ENCODE peak calls at places on chromosomes 2 and 18, in four cellular contexts. Q, T, I and Y are unnamed samples.

GRCh38 chr2:32011566-32011960 is 755 bp upstream of the MEMO1 start:
- DNase-seq in Q (no peak), T (no peak), I (no peak), Y (peak)

GRCh38 chr2:6784299-6784698 is 81.4 kb downstream of the CMPK2 start:
- DNase-seq in I (no peak), T (no peak), Q (no peak), Y (no peak)

GRCh38 chr2:150332378-150332777 is 155.1 kb downstream of the RND3 start:
- DNase-seq in T (no peak), I (no peak), Q (no peak), Y (no peak)

GRCh38 chr18:3603460-3604259 is 153.7 kb downstream of the TGIF1 start:
- DNase-seq in T (no peak), Q (peak), I (no peak), Y (peak)

GRCh38 chr2:25161055-25161781 is 7.2 kb downstream of the POMC start:
- DNase-seq in Q (peak), I (peak), T (peak), Y (no peak)

GRCh38 chr2:141055526-141055925 is 1075.3 kb downstream of the LRP1B start:
- DNase-seq in I (no peak), T (no peak), Q (peak), Y (no peak)

GRCh38 chr2:164655750-164656149 is 34.5 kb upstream of the GRB14 start:
- DNase-seq in Q (no peak), I (no peak), T (no peak), Y (no peak)

GRCh38 chr2:45005261-45006002 is 3.8 kb downstream of the SIX2 start:
- DNase-seq in T (no peak), I (no peak), Q (no peak), Y (no peak)

GRCh38 chr18:8491516-8491915 is 117.7 kb upstream of the RAB12 start:
- DNase-seq in T (no peak), I (no peak), Q (no peak), Y (no peak)

GRCh38 chr2:215052404-215052803 is 86.0 kb downstream of the ABCA12 start:
- DNase-seq in T (no peak), I (no peak), Q (no peak), Y (no peak)
- H3K27ac ChIP-seq in T (no peak), I (no peak), Q (no peak), Y (no peak)

GRCh38 chr18:47284691-47285370 is 33.4 kb upstream of the SKOR2 start:
- DNase-seq in T (no peak), I (no peak), Q (no peak), Y (no peak)

GRCh38 chr18:47283476-47283875 is 32.0 kb upstream of the SKOR2 start:
- DNase-seq in I (no peak), T (no peak), Q (peak), Y (peak)

GRCh38 chr18:47285456-47285855 is 34.0 kb upstream of the SKOR2 start:
- DNase-seq in Q (no peak), T (no peak), I (no peak), Y (no peak)

GRCh38 chr18:47280121-47280520 is 28.7 kb upstream of the SKOR2 start:
- DNase-seq in Q (no peak), I (no peak), T (no peak), Y (no peak)
- H3K27ac ChIP-seq in Q (no peak), I (no peak), T (no peak), Y (no peak)

GRCh38 chr18:55706893-55707292 is 118.9 kb upstream of the TCF4 start:
- DNase-seq in T (no peak), I (no peak), Q (peak), Y (no peak)
- H3K27ac ChIP-seq in T (no peak), I (no peak), Q (no peak), Y (no peak)

DNA sequence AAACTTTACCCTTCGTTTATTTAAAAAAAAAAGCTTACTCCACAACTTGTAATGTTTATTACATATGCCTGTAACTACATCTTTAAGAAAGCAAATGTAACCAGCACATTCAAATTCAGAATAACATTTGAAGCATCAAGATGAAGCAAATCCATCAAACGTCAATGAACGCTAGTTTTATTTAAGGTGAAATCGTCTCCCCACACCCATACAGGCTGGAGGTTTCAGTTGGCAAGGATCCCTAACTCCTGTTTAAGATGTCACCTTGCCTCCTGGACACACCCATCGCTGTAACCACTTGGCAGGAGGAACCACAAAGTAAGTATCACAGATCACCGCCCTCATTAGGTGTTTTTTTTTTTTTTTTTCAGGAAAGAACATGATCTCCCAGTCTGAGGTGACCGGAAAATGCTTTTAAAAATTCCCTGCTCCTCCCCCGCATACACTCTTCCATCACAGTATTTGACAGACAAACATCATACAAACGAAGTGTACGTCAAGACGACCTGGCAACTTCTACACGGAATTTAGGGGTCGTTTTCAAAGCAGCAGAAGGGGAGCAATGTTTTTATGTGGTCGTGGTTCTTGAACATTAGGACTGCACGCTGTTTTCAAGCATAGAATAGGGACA is 19.7 kb upstream of the STPG4 start:
- DNase-seq in I (peak), Q (peak), T (peak), Y (peak)
- H3K27ac ChIP-seq in I (peak), Q (peak), T (peak), Y (peak)

DNA sequence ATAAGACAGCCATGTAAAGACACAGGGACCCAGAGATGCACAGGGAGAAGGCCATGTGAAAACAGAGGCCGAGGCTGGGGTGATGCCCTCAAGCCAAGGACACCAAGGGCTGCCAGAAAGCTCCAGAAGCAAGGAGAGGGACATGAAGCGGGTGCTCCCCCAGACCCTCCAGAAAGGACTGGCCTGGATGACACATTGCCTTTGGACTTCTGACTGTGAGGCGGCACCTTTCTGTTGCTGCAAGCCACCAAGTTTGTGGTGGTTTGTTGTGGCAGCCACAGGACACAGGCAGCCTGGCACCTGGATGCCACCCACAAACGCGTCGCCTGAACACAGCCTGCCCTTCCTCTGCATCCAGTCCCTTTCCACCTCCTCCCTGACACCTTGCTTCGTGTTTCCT is 67.1 kb downstream of the RHOB start:
- DNase-seq in T (no peak), Q (no peak), I (no peak), Y (no peak)
- H3K27ac ChIP-seq in T (no peak), Q (peak), I (no peak), Y (no peak)